ENCODE peak calls at places on chromosomes 16 and 17, in four cellular contexts. One of them, this sample, is unnamed.

GRCh38 chr16:20675488-20676267 is 21.8 kb downstream of the ACSM1 start:
- DNase-seq in transverse colon: peak
- DNase-seq in tibial artery: peak
- DNase-seq in fibroblast of lung: no peak
- DNase-seq in this sample: no peak

GRCh38 chr17:57286372-57287105 is 30.2 kb downstream of the MSI2 start:
- DNase-seq in tibial artery: no peak
- DNase-seq in transverse colon: no peak
- DNase-seq in fibroblast of lung: no peak
- DNase-seq in this sample: peak

GRCh38 chr17:31385428-31386285 is 5.8 kb upstream of the RAB11FIP4 start:
- DNase-seq in tibial artery: peak
- DNase-seq in transverse colon: no peak
- DNase-seq in fibroblast of lung: no peak
- DNase-seq in this sample: no peak

GRCh38 chr16:29777576-29778360 is at the start of gene ZG16:
- DNase-seq in transverse colon: no peak
- DNase-seq in fibroblast of lung: no peak
- DNase-seq in tibial artery: no peak
- DNase-seq in this sample: no peak

GRCh38 chr16:19173649-19174383 is 5.8 kb downstream of the SYT17 start:
- DNase-seq in transverse colon: no peak
- DNase-seq in tibial artery: no peak
- DNase-seq in fibroblast of lung: no peak
- DNase-seq in this sample: no peak

GRCh38 chr17:41987642-41988041 is 21.0 kb downstream of the CNP start:
- DNase-seq in fibroblast of lung: no peak
- DNase-seq in transverse colon: no peak
- DNase-seq in tibial artery: no peak
- DNase-seq in this sample: no peak

GRCh38 chr17:46940692-46941404 is 17.9 kb downstream of the GOSR2 start:
- DNase-seq in tibial artery: peak
- DNase-seq in transverse colon: peak
- DNase-seq in fibroblast of lung: peak
- DNase-seq in this sample: peak

GRCh38 chr17:64938925-64939474 is 19.7 kb upstream of the LRRC37A3 start:
- DNase-seq in fibroblast of lung: no peak
- DNase-seq in transverse colon: peak
- DNase-seq in tibial artery: no peak
- DNase-seq in this sample: no peak

GRCh38 chr16:82653550-82654511 is 27.1 kb downstream of the CDH13 start:
- DNase-seq in transverse colon: no peak
- DNase-seq in fibroblast of lung: peak
- DNase-seq in tibial artery: no peak
- DNase-seq in this sample: peak

GRCh38 chr17:28743243-28744103 is at the start of gene TRAF4:
- DNase-seq in tibial artery: peak
- DNase-seq in transverse colon: peak
- DNase-seq in fibroblast of lung: peak
- DNase-seq in this sample: peak

GRCh38 chr17:4999429-5000093 is 1.8 kb downstream of the KIF1C start:
- DNase-seq in fibroblast of lung: no peak
- DNase-seq in transverse colon: no peak
- DNase-seq in tibial artery: no peak
- DNase-seq in this sample: no peak
- H3K4me3 ChIP-seq in fibroblast of lung: peak
- H3K4me3 ChIP-seq in transverse colon: peak
- H3K4me3 ChIP-seq in tibial artery: peak
- H3K4me3 ChIP-seq in this sample: peak

GRCh38 chr17:73215414-73215813 is 22.6 kb downstream of the COG1 start:
- DNase-seq in transverse colon: no peak
- DNase-seq in tibial artery: no peak
- DNase-seq in fibroblast of lung: no peak
- DNase-seq in this sample: no peak
- TF ChIP-seq CTCF in transverse colon: peak
- TF ChIP-seq CTCF in tibial artery: no peak
- TF ChIP-seq CTCF in fibroblast of lung: no peak
- TF ChIP-seq CTCF in this sample: no peak

GRCh38 chr17:67575325-67575724 is 142.4 kb upstream of the NOL11 start:
- DNase-seq in fibroblast of lung: no peak
- DNase-seq in transverse colon: peak
- DNase-seq in tibial artery: no peak
- DNase-seq in this sample: no peak
- H3K4me3 ChIP-seq in fibroblast of lung: no peak
- H3K4me3 ChIP-seq in transverse colon: no peak
- H3K4me3 ChIP-seq in tibial artery: no peak
- H3K4me3 ChIP-seq in this sample: no peak

GRCh38 chr16:78551487-78552085 is 452.1 kb downstream of the WWOX start:
- DNase-seq in fibroblast of lung: no peak
- DNase-seq in transverse colon: no peak
- DNase-seq in tibial artery: no peak
- DNase-seq in this sample: no peak
- TF ChIP-seq CTCF in fibroblast of lung: no peak
- TF ChIP-seq CTCF in transverse colon: no peak
- TF ChIP-seq CTCF in tibial artery: no peak
- TF ChIP-seq CTCF in this sample: no peak

DNA sequence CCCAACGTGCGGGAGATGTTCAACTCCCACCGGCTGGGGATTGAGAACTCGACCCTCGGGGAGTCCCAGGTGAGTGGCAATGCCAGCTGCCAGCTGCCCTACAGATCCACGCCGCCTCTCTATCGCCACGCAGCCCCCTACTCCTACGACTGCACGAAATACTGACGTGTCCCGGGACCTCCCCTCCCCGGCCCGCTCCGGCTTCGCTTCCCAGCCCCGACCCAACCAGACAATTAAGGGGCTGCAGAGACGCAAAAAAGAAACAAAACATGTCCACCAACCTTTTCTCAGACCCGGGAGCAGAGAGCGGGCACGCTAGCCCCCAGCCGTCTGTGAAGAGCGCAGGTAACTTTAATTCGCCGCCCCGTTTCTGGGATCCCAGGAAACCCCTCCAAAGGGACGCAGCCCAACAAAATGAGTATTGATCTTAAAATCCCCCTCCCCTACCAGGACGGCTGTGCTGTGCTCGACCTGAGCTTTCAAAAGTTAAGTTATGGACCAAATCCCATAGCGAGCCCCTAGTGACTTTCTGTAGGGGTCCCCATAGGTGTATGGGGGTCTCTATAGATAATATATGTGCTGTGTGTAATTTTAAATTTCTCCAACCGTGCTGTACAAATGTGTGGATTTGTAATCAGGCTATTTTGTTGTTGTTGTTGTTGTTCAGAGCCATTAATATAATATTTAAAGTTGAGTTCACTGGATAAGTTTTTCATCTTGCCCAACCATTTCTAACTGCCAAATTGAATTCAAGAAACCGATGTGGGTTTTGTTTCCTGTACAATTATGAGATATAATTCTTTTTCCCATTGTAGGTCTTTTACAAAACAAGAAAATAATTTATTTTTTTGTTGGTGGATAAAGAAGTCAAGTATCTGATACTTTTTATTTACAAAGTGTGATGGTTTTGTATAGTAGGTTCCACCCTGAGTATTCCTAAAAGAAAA is 2.3 kb downstream of the FOXC2 start:
- DNase-seq in fibroblast of lung: no peak
- DNase-seq in transverse colon: no peak
- DNase-seq in tibial artery: peak
- DNase-seq in this sample: no peak
- H3K4me3 ChIP-seq in fibroblast of lung: peak
- H3K4me3 ChIP-seq in transverse colon: no peak
- H3K4me3 ChIP-seq in tibial artery: peak
- H3K4me3 ChIP-seq in this sample: no peak

GRCh38 chr17:76139261-76139752 is 1.7 kb downstream of the FOXJ1 start:
- DNase-seq in tibial artery: no peak
- DNase-seq in transverse colon: no peak
- DNase-seq in fibroblast of lung: no peak
- DNase-seq in this sample: no peak

GRCh38 chr17:76139801-76140660 is 1.0 kb downstream of the FOXJ1 start:
- DNase-seq in fibroblast of lung: no peak
- DNase-seq in transverse colon: peak
- DNase-seq in tibial artery: no peak
- DNase-seq in this sample: no peak

GRCh38 chr17:76142044-76143041 is 1.3 kb upstream of the FOXJ1 start:
- DNase-seq in transverse colon: no peak
- DNase-seq in fibroblast of lung: no peak
- DNase-seq in tibial artery: no peak
- DNase-seq in this sample: peak

GRCh38 chr17:76141212-76142043 is at the start of gene FOXJ1:
- DNase-seq in tibial artery: peak
- DNase-seq in fibroblast of lung: peak
- DNase-seq in transverse colon: peak
- DNase-seq in this sample: peak

DNA sequence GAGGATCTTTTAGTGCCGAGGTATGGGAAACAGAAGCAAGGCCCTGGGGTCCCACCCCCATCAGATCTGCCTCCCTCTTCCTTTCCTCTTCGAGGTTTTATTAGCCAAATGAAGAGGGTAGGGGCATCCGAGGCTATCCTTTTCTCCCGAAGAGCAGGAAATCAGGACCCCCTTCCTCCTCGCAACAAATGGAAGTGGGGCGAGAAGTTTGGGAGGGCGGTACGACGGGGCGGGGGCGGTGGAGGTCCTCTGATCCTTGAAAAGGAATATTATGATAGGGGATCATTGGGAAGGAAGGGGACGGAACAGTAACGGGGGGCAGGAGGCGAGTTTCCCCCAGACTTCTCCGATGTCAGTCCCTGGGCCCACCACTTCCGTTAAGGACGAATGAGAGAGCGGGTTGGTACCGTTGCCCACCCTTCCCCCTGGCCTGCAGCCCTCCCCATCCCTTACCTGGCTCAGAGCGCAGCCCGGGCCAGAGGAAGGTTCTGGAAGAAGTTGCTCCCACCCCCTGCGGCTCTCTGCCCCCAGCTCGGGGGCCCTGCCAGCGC is 309 bp downstream of the FOXJ1 start:
- DNase-seq in transverse colon: no peak
- DNase-seq in fibroblast of lung: no peak
- DNase-seq in tibial artery: no peak
- DNase-seq in this sample: no peak
- TF ChIP-seq CTCF in transverse colon: no peak
- TF ChIP-seq CTCF in fibroblast of lung: no peak
- TF ChIP-seq CTCF in tibial artery: no peak
- TF ChIP-seq CTCF in this sample: no peak

GRCh38 chr17:81039854-81040758 is 5.2 kb downstream of the BAIAP2 start:
- DNase-seq in fibroblast of lung: peak
- DNase-seq in tibial artery: no peak
- DNase-seq in transverse colon: no peak
- DNase-seq in this sample: peak
- H3K4me3 ChIP-seq in fibroblast of lung: no peak
- H3K4me3 ChIP-seq in tibial artery: no peak
- H3K4me3 ChIP-seq in transverse colon: no peak
- H3K4me3 ChIP-seq in this sample: no peak

GRCh38 chr16:23838485-23839142 is 2.8 kb downstream of the PRKCB start:
- DNase-seq in transverse colon: no peak
- DNase-seq in tibial artery: no peak
- DNase-seq in fibroblast of lung: no peak
- DNase-seq in this sample: no peak
- TF ChIP-seq CTCF in transverse colon: no peak
- TF ChIP-seq CTCF in tibial artery: no peak
- TF ChIP-seq CTCF in fibroblast of lung: no peak
- TF ChIP-seq CTCF in this sample: no peak

This sample was measured in A673.